ENCODE peak calls at places on chromosomes 7 and 10, in nine cellular contexts. P is activated CD4-positive, alpha-beta T cell treated with anti-CD3 and anti-CD28 coated beads, Interleukin-2, amount 50 U/mL, for 1 hour; W is left colon; M is head of caudate nucleus; J is GDM1; G is HEK293T; V is iris pigment epithelial cell; E is ELF-1; R is ACHN. I is an unnamed sample.

GRCh38 chr7:51630933-51631332 is 314.3 kb upstream of the COBL start:
- DNase-seq in M (no peak), G (no peak), P (no peak), J (no peak), R (no peak), E (no peak), W (no peak), V (no peak), I (no peak)

GRCh38 chr7:137747359-137748031 is 99.3 kb downstream of the DGKI start:
- DNase-seq in V (no peak), G (no peak), W (no peak), J (no peak), M (no peak), E (peak), P (no peak), R (no peak), I (no peak)

GRCh38 chr10:57955076-57955475 is 312.6 kb downstream of the IPMK start:
- DNase-seq in M (no peak), W (no peak), V (peak), P (no peak), E (no peak), R (no peak), J (no peak), G (no peak), I (no peak)

GRCh38 chr10:4720463-4720862 is 105.5 kb upstream of the AKR1E2 start:
- DNase-seq in J (no peak), P (no peak), V (peak), R (no peak), M (no peak), E (no peak), W (no peak), G (no peak), I (no peak)

GRCh38 chr7:15625456-15625855 is 61.0 kb downstream of the MEOX2 start:
- DNase-seq in G (no peak), V (no peak), M (no peak), W (no peak), R (no peak), J (no peak), E (no peak), P (no peak), I (no peak)

GRCh38 chr7:127812540-127812939 is 160.5 kb downstream of the SND1 start:
- DNase-seq in R (no peak), V (no peak), W (no peak), E (no peak), M (no peak), J (no peak), P (no peak), G (no peak), I (no peak)

GRCh38 chr10:12934777-12935176 is 66.7 kb downstream of the CCDC3 start:
- DNase-seq in J (no peak), R (no peak), V (peak), P (no peak), E (no peak), G (no peak), M (no peak), W (no peak), I (no peak)

GRCh38 chr7:104550362-104550761 is 222.0 kb downstream of the LHFPL3 start:
- DNase-seq in V (no peak), W (no peak), G (no peak), P (no peak), M (no peak), J (no peak), R (no peak), E (no peak), I (no peak)

GRCh38 chr7:135974667-135975066 is 2.5 kb downstream of the MTPN start:
- DNase-seq in M (no peak), E (no peak), R (no peak), J (no peak), P (no peak), G (no peak), W (no peak), V (no peak), I (no peak)

GRCh38 chr10:97590082-97590747 is 694 bp downstream of the C10orf62 start:
- DNase-seq in J (no peak), W (no peak), E (no peak), M (no peak), V (no peak), P (no peak), G (no peak), R (no peak), I (no peak)

GRCh38 chr10:102616071-102616770 is 28.1 kb upstream of the TRIM8 start:
- DNase-seq in G (no peak), W (no peak), J (no peak), R (no peak), V (no peak), M (no peak), P (no peak), E (no peak), I (no peak)

GRCh38 chr10:77493851-77494788 is 143.5 kb downstream of the KCNMA1 start:
- DNase-seq in V (peak), E (peak), M (no peak), J (no peak), R (peak), P (no peak), W (no peak), G (peak), I (peak)

GRCh38 chr7:120052884-120053382 is 220.0 kb upstream of the KCND2 start:
- DNase-seq in V (peak), G (no peak), J (no peak), E (peak), P (no peak), W (no peak), M (no peak), R (no peak), I (no peak)

GRCh38 chr7:98281757-98282652 is 519 bp downstream of the BRI3 start:
- DNase-seq in M (peak), G (no peak), P (no peak), R (peak), V (no peak), W (peak), J (no peak), E (no peak), I (no peak)

GRCh38 chr7:128108641-128109423 is 77.6 kb upstream of the LRRC4 start:
- DNase-seq in J (peak), P (no peak), E (no peak), M (no peak), G (no peak), R (no peak), W (peak), V (no peak), I (peak)

GRCh38 chr7:80602007-80602406 is 36.4 kb upstream of the CD36 start:
- DNase-seq in V (no peak), P (no peak), W (no peak), G (no peak), E (no peak), M (no peak), J (no peak), R (no peak), I (no peak)

GRCh38 chr7:157007470-157008066 is 2.9 kb downstream of the MNX1 start:
- DNase-seq in E (peak), R (no peak), G (no peak), M (no peak), J (no peak), W (peak), P (no peak), V (no peak), I (no peak)

GRCh38 chr10:102779680-102780079 is 35.9 kb downstream of the WBP1L start:
- DNase-seq in E (peak), R (no peak), V (peak), P (no peak), M (no peak), W (no peak), J (no peak), G (no peak), I (no peak)

GRCh38 chr10:69974551-69975155 is 78.0 kb upstream of the MACROH2A2 start:
- DNase-seq in P (no peak), J (no peak), V (peak), E (no peak), R (no peak), M (no peak), W (no peak), G (no peak), I (no peak)

GRCh38 chr7:76065016-76065612 is 17.2 kb downstream of the MDH2 start:
- DNase-seq in J (no peak), P (no peak), R (no peak), G (no peak), E (no peak), M (no peak), W (no peak), V (no peak), I (no peak)

GRCh38 chr7:135201350-135201749 is 10.0 kb downstream of the WDR91 start:
- DNase-seq in P (no peak), E (no peak), R (no peak), M (no peak), V (no peak), J (no peak), G (no peak), W (no peak), I (no peak)

GRCh38 chr10:46304671-46305429 is 18.1 kb downstream of the ANTXRL start:
- DNase-seq in E (no peak), P (no peak), R (no peak), J (no peak), G (no peak), V (no peak), M (no peak), W (peak), I (no peak)

GRCh38 chr7:3780525-3780924 is 479.5 kb downstream of the SDK1 start:
- DNase-seq in V (no peak), G (no peak), W (no peak), M (no peak), R (no peak), P (no peak), J (no peak), E (peak), I (no peak)

GRCh38 chr7:75534727-75535307 is 42.7 kb downstream of the SPDYE5 start:
- DNase-seq in R (peak), J (peak), M (no peak), W (no peak), E (no peak), G (no peak), V (peak), P (no peak), I (peak)

GRCh38 chr10:100534726-100535125 is 1.0 kb upstream of the HIF1AN start:
- DNase-seq in G (no peak), E (no peak), M (no peak), V (no peak), J (no peak), R (no peak), W (no peak), P (no peak), I (peak)

GRCh38 chr10:22226599-22226998 is 8.8 kb upstream of the EBLN1 start:
- DNase-seq in J (no peak), E (no peak), P (no peak), W (no peak), R (no peak), M (no peak), V (no peak), G (no peak), I (no peak)

GRCh38 chr10:75379234-75379724 is 22.3 kb downstream of the ZNF503 start:
- DNase-seq in G (peak), J (no peak), E (no peak), P (no peak), V (no peak), R (no peak), W (no peak), M (no peak), I (no peak)

GRCh38 chr10:48439031-48439430 is 132.6 kb downstream of the MAPK8 start:
- DNase-seq in M (no peak), E (no peak), R (peak), J (no peak), V (peak), W (no peak), P (no peak), G (no peak), I (no peak)

GRCh38 chr7:158582089-158582456 is 5.5 kb downstream of the PTPRN2 start:
- DNase-seq in P (no peak), J (no peak), V (no peak), E (no peak), M (no peak), G (no peak), W (no peak), R (no peak), I (no peak)

GRCh38 chr10:86342111-86342863 is 24.3 kb downstream of the GRID1 start:
- DNase-seq in G (no peak), M (no peak), R (no peak), J (no peak), E (no peak), W (no peak), V (no peak), P (no peak), I (no peak)

GRCh38 chr10:21173433-21173963 is 276.4 kb upstream of the NEBL start:
- DNase-seq in W (no peak), J (no peak), M (peak), R (no peak), E (peak), P (no peak), V (no peak), G (peak), I (no peak)

GRCh38 chr10:49398000-49398861 is 2.3 kb upstream of the DRGX start:
- DNase-seq in E (peak), M (peak), J (no peak), V (peak), R (peak), W (no peak), G (peak), P (peak), I (peak)

GRCh38 chr10:75712241-75712880 is 280.9 kb downstream of the LRMDA start:
- DNase-seq in R (peak), J (no peak), V (no peak), E (no peak), W (no peak), M (peak), P (no peak), G (peak), I (peak)

GRCh38 chr10:17237915-17238444 is 9.9 kb downstream of the VIM start:
- DNase-seq in W (no peak), P (peak), G (no peak), M (no peak), R (peak), V (no peak), E (no peak), J (no peak), I (no peak)

GRCh38 chr7:21041252-21041651 is 254.6 kb upstream of the SP8 start:
- DNase-seq in V (no peak), W (no peak), G (no peak), R (no peak), P (no peak), M (no peak), E (no peak), J (no peak), I (no peak)

I was measured in pons.